ENCODE peak calls at places on chromosomes 16 and 17, in ten cellular contexts. One of them, this sample, is unnamed.

GRCh38 chr16:21565816-21566669 is 33.3 kb upstream of the METTL9 start:
- DNase-seq in progenitor cell of endocrine pancreas: no peak
- DNase-seq in non-pigmented ciliary epithelial cell: no peak
- DNase-seq in stimulated activated CD4-positive, alpha-beta T cell treated with anti-CD3 and anti-CD28 coated beads, TNF-alpha, amount 100 ng/mL, for 4 hours: no peak
- DNase-seq in activated T-cell treated with anti-CD3 and anti-CD28 coated beads, Interleukin-2, amount 50 U/mL, for 72 hours: no peak
- DNase-seq in NCI-H774: no peak
- DNase-seq in activated CD4-positive, alpha-beta T cell treated with anti-CD3 and anti-CD28 coated beads, Interleukin-2, amount 10 ng/mL, durations not matched to agents 7 days and 5 days: no peak
- DNase-seq in activated effector memory CD4-positive, alpha-beta T cell treated with anti-CD3 and anti-CD28 coated beads, Interleukin-2, amount 50 U/mL, for 16 hours: peak
- DNase-seq in activated CD4-positive, alpha-beta memory T cell treated with anti-CD3 and anti-CD28 coated beads for 36 hours: no peak
- DNase-seq in mucosa of descending colon: no peak
- DNase-seq in this sample: no peak

GRCh38 chr17:61139219-61139618 is 260.4 kb upstream of the TBX2 start:
- DNase-seq in progenitor cell of endocrine pancreas: no peak
- DNase-seq in non-pigmented ciliary epithelial cell: peak
- DNase-seq in stimulated activated CD4-positive, alpha-beta T cell treated with anti-CD3 and anti-CD28 coated beads, TNF-alpha, amount 100 ng/mL, for 4 hours: no peak
- DNase-seq in activated T-cell treated with anti-CD3 and anti-CD28 coated beads, Interleukin-2, amount 50 U/mL, for 72 hours: peak
- DNase-seq in NCI-H774: no peak
- DNase-seq in activated CD4-positive, alpha-beta T cell treated with anti-CD3 and anti-CD28 coated beads, Interleukin-2, amount 10 ng/mL, durations not matched to agents 7 days and 5 days: peak
- DNase-seq in activated effector memory CD4-positive, alpha-beta T cell treated with anti-CD3 and anti-CD28 coated beads, Interleukin-2, amount 50 U/mL, for 16 hours: peak
- DNase-seq in activated CD4-positive, alpha-beta memory T cell treated with anti-CD3 and anti-CD28 coated beads for 36 hours: peak
- DNase-seq in mucosa of descending colon: peak
- DNase-seq in this sample: no peak

GRCh38 chr17:41413353-41413752 is 11.0 kb downstream of the KRT37 start:
- DNase-seq in progenitor cell of endocrine pancreas: no peak
- DNase-seq in non-pigmented ciliary epithelial cell: no peak
- DNase-seq in stimulated activated CD4-positive, alpha-beta T cell treated with anti-CD3 and anti-CD28 coated beads, TNF-alpha, amount 100 ng/mL, for 4 hours: no peak
- DNase-seq in activated T-cell treated with anti-CD3 and anti-CD28 coated beads, Interleukin-2, amount 50 U/mL, for 72 hours: no peak
- DNase-seq in NCI-H774: no peak
- DNase-seq in activated CD4-positive, alpha-beta T cell treated with anti-CD3 and anti-CD28 coated beads, Interleukin-2, amount 10 ng/mL, durations not matched to agents 7 days and 5 days: no peak
- DNase-seq in activated effector memory CD4-positive, alpha-beta T cell treated with anti-CD3 and anti-CD28 coated beads, Interleukin-2, amount 50 U/mL, for 16 hours: no peak
- DNase-seq in activated CD4-positive, alpha-beta memory T cell treated with anti-CD3 and anti-CD28 coated beads for 36 hours: no peak
- DNase-seq in mucosa of descending colon: no peak
- DNase-seq in this sample: no peak

GRCh38 chr17:30357476-30357875 is 21.3 kb upstream of the CPD start:
- DNase-seq in progenitor cell of endocrine pancreas: no peak
- DNase-seq in non-pigmented ciliary epithelial cell: no peak
- DNase-seq in stimulated activated CD4-positive, alpha-beta T cell treated with anti-CD3 and anti-CD28 coated beads, TNF-alpha, amount 100 ng/mL, for 4 hours: no peak
- DNase-seq in activated T-cell treated with anti-CD3 and anti-CD28 coated beads, Interleukin-2, amount 50 U/mL, for 72 hours: no peak
- DNase-seq in NCI-H774: no peak
- DNase-seq in activated CD4-positive, alpha-beta T cell treated with anti-CD3 and anti-CD28 coated beads, Interleukin-2, amount 10 ng/mL, durations not matched to agents 7 days and 5 days: no peak
- DNase-seq in activated effector memory CD4-positive, alpha-beta T cell treated with anti-CD3 and anti-CD28 coated beads, Interleukin-2, amount 50 U/mL, for 16 hours: no peak
- DNase-seq in activated CD4-positive, alpha-beta memory T cell treated with anti-CD3 and anti-CD28 coated beads for 36 hours: no peak
- DNase-seq in mucosa of descending colon: no peak
- DNase-seq in this sample: no peak

GRCh38 chr16:1965610-1966009 is 984 bp upstream of the RPS2 start:
- DNase-seq in progenitor cell of endocrine pancreas: no peak
- DNase-seq in non-pigmented ciliary epithelial cell: no peak
- DNase-seq in stimulated activated CD4-positive, alpha-beta T cell treated with anti-CD3 and anti-CD28 coated beads, TNF-alpha, amount 100 ng/mL, for 4 hours: no peak
- DNase-seq in activated T-cell treated with anti-CD3 and anti-CD28 coated beads, Interleukin-2, amount 50 U/mL, for 72 hours: no peak
- DNase-seq in NCI-H774: no peak
- DNase-seq in activated CD4-positive, alpha-beta T cell treated with anti-CD3 and anti-CD28 coated beads, Interleukin-2, amount 10 ng/mL, durations not matched to agents 7 days and 5 days: no peak
- DNase-seq in activated effector memory CD4-positive, alpha-beta T cell treated with anti-CD3 and anti-CD28 coated beads, Interleukin-2, amount 50 U/mL, for 16 hours: no peak
- DNase-seq in activated CD4-positive, alpha-beta memory T cell treated with anti-CD3 and anti-CD28 coated beads for 36 hours: no peak
- DNase-seq in mucosa of descending colon: no peak
- DNase-seq in this sample: no peak

GRCh38 chr16:57485091-57485915 is 990 bp downstream of the DOK4 start:
- DNase-seq in progenitor cell of endocrine pancreas: no peak
- DNase-seq in non-pigmented ciliary epithelial cell: no peak
- DNase-seq in stimulated activated CD4-positive, alpha-beta T cell treated with anti-CD3 and anti-CD28 coated beads, TNF-alpha, amount 100 ng/mL, for 4 hours: no peak
- DNase-seq in activated T-cell treated with anti-CD3 and anti-CD28 coated beads, Interleukin-2, amount 50 U/mL, for 72 hours: no peak
- DNase-seq in NCI-H774: no peak
- DNase-seq in activated CD4-positive, alpha-beta T cell treated with anti-CD3 and anti-CD28 coated beads, Interleukin-2, amount 10 ng/mL, durations not matched to agents 7 days and 5 days: no peak
- DNase-seq in activated effector memory CD4-positive, alpha-beta T cell treated with anti-CD3 and anti-CD28 coated beads, Interleukin-2, amount 50 U/mL, for 16 hours: no peak
- DNase-seq in activated CD4-positive, alpha-beta memory T cell treated with anti-CD3 and anti-CD28 coated beads for 36 hours: no peak
- DNase-seq in mucosa of descending colon: peak
- DNase-seq in this sample: no peak

GRCh38 chr17:18005496-18005895 is 32.8 kb downstream of the DRC3 start:
- DNase-seq in progenitor cell of endocrine pancreas: no peak
- DNase-seq in non-pigmented ciliary epithelial cell: no peak
- DNase-seq in stimulated activated CD4-positive, alpha-beta T cell treated with anti-CD3 and anti-CD28 coated beads, TNF-alpha, amount 100 ng/mL, for 4 hours: no peak
- DNase-seq in activated T-cell treated with anti-CD3 and anti-CD28 coated beads, Interleukin-2, amount 50 U/mL, for 72 hours: no peak
- DNase-seq in NCI-H774: no peak
- DNase-seq in activated CD4-positive, alpha-beta T cell treated with anti-CD3 and anti-CD28 coated beads, Interleukin-2, amount 10 ng/mL, durations not matched to agents 7 days and 5 days: no peak
- DNase-seq in activated effector memory CD4-positive, alpha-beta T cell treated with anti-CD3 and anti-CD28 coated beads, Interleukin-2, amount 50 U/mL, for 16 hours: no peak
- DNase-seq in activated CD4-positive, alpha-beta memory T cell treated with anti-CD3 and anti-CD28 coated beads for 36 hours: no peak
- DNase-seq in mucosa of descending colon: no peak
- DNase-seq in this sample: no peak

GRCh38 chr17:61469949-61470348 is 17.7 kb downstream of the TBX4 start:
- DNase-seq in progenitor cell of endocrine pancreas: no peak
- DNase-seq in non-pigmented ciliary epithelial cell: no peak
- DNase-seq in stimulated activated CD4-positive, alpha-beta T cell treated with anti-CD3 and anti-CD28 coated beads, TNF-alpha, amount 100 ng/mL, for 4 hours: no peak
- DNase-seq in activated T-cell treated with anti-CD3 and anti-CD28 coated beads, Interleukin-2, amount 50 U/mL, for 72 hours: no peak
- DNase-seq in NCI-H774: no peak
- DNase-seq in activated CD4-positive, alpha-beta T cell treated with anti-CD3 and anti-CD28 coated beads, Interleukin-2, amount 10 ng/mL, durations not matched to agents 7 days and 5 days: no peak
- DNase-seq in activated effector memory CD4-positive, alpha-beta T cell treated with anti-CD3 and anti-CD28 coated beads, Interleukin-2, amount 50 U/mL, for 16 hours: peak
- DNase-seq in activated CD4-positive, alpha-beta memory T cell treated with anti-CD3 and anti-CD28 coated beads for 36 hours: no peak
- DNase-seq in mucosa of descending colon: peak
- DNase-seq in this sample: no peak

GRCh38 chr16:266258-267164 is 9.2 kb downstream of the RGS11 start:
- DNase-seq in progenitor cell of endocrine pancreas: no peak
- DNase-seq in non-pigmented ciliary epithelial cell: no peak
- DNase-seq in stimulated activated CD4-positive, alpha-beta T cell treated with anti-CD3 and anti-CD28 coated beads, TNF-alpha, amount 100 ng/mL, for 4 hours: no peak
- DNase-seq in activated T-cell treated with anti-CD3 and anti-CD28 coated beads, Interleukin-2, amount 50 U/mL, for 72 hours: no peak
- DNase-seq in NCI-H774: no peak
- DNase-seq in activated CD4-positive, alpha-beta T cell treated with anti-CD3 and anti-CD28 coated beads, Interleukin-2, amount 10 ng/mL, durations not matched to agents 7 days and 5 days: no peak
- DNase-seq in activated effector memory CD4-positive, alpha-beta T cell treated with anti-CD3 and anti-CD28 coated beads, Interleukin-2, amount 50 U/mL, for 16 hours: no peak
- DNase-seq in activated CD4-positive, alpha-beta memory T cell treated with anti-CD3 and anti-CD28 coated beads for 36 hours: no peak
- DNase-seq in mucosa of descending colon: no peak
- DNase-seq in this sample: no peak